ENCODE peak calls at places on chromosomes 4 and X, in six cellular contexts. One of them, this sample, is unnamed.

GRCh38 chr4:176780995-176781738 is 11.6 kb downstream of the VEGFC start:
- DNase-seq in IMR-90: no peak
- DNase-seq in mesendoderm: no peak
- DNase-seq in trophoblast cell: no peak
- DNase-seq in H1: no peak
- DNase-seq in neuronal stem cell: no peak
- DNase-seq in this sample: no peak

GRCh38 chr4:83139514-83140156 is 25.1 kb upstream of the PLAC8 start:
- DNase-seq in IMR-90: no peak
- DNase-seq in mesendoderm: no peak
- DNase-seq in trophoblast cell: peak; percentile 35
- DNase-seq in H1: no peak
- DNase-seq in neuronal stem cell: no peak
- DNase-seq in this sample: no peak

GRCh38 chr4:175758595-175758994 is 53.5 kb downstream of the GPM6A start:
- DNase-seq in IMR-90: no peak
- DNase-seq in mesendoderm: no peak
- DNase-seq in trophoblast cell: no peak
- DNase-seq in H1: no peak
- DNase-seq in neuronal stem cell: no peak
- DNase-seq in this sample: no peak

GRCh38 chrX:33160273-33160672 is 51.1 kb downstream of the DMD start:
- DNase-seq in IMR-90: no peak
- DNase-seq in mesendoderm: no peak
- DNase-seq in trophoblast cell: no peak
- DNase-seq in H1: no peak
- DNase-seq in neuronal stem cell: no peak
- DNase-seq in this sample: no peak

GRCh38 chrX:69424161-69424560 is 80.0 kb upstream of the NALF2 start:
- DNase-seq in IMR-90: peak; percentile 16
- DNase-seq in mesendoderm: peak; percentile 8
- DNase-seq in trophoblast cell: peak; percentile 32
- DNase-seq in H1: no peak
- DNase-seq in neuronal stem cell: no peak
- DNase-seq in this sample: no peak

GRCh38 chrX:40908857-40909475 is 173.6 kb upstream of the MED14 start:
- DNase-seq in IMR-90: peak; percentile 73
- DNase-seq in mesendoderm: peak; percentile 29
- DNase-seq in trophoblast cell: peak; percentile 78
- DNase-seq in H1: no peak
- DNase-seq in neuronal stem cell: no peak
- DNase-seq in this sample: no peak

GRCh38 chr4:22220965-22221364 is 272.4 kb upstream of the KCNIP4 start:
- DNase-seq in IMR-90: no peak
- DNase-seq in mesendoderm: no peak
- DNase-seq in trophoblast cell: no peak
- DNase-seq in H1: no peak
- DNase-seq in neuronal stem cell: no peak
- DNase-seq in this sample: no peak

GRCh38 chr4:80237992-80238391 is 28.5 kb upstream of the FGF5 start:
- DNase-seq in IMR-90: peak; percentile 96
- DNase-seq in mesendoderm: no peak
- DNase-seq in trophoblast cell: peak; percentile 3
- DNase-seq in H1: no peak
- DNase-seq in neuronal stem cell: no peak
- DNase-seq in this sample: no peak

GRCh38 chr4:42995343-42995944 is 102.9 kb downstream of the GRXCR1 start:
- DNase-seq in IMR-90: peak; percentile 22
- DNase-seq in mesendoderm: peak; percentile 63
- DNase-seq in trophoblast cell: peak; percentile 43
- DNase-seq in H1: no peak
- DNase-seq in neuronal stem cell: peak; percentile 23
- DNase-seq in this sample: no peak

GRCh38 chr4:63700569-63700968 is 708.7 kb downstream of the TECRL start:
- DNase-seq in IMR-90: no peak
- DNase-seq in mesendoderm: no peak
- DNase-seq in trophoblast cell: no peak
- DNase-seq in H1: no peak
- DNase-seq in neuronal stem cell: no peak
- DNase-seq in this sample: peak; percentile 32

GRCh38 chr4:109052699-109053656 is 249.5 kb downstream of the COL25A1 start:
- DNase-seq in IMR-90: no peak
- DNase-seq in mesendoderm: no peak
- DNase-seq in trophoblast cell: peak; percentile 4
- DNase-seq in H1: no peak
- DNase-seq in neuronal stem cell: no peak
- DNase-seq in this sample: no peak

GRCh38 chr4:154779362-154779947 is 1.6 kb upstream of the RBM46 start:
- DNase-seq in IMR-90: peak; percentile 39
- DNase-seq in mesendoderm: peak; percentile 46
- DNase-seq in trophoblast cell: peak; percentile 40
- DNase-seq in H1: no peak
- DNase-seq in neuronal stem cell: peak; percentile 0
- DNase-seq in this sample: no peak

GRCh38 chr4:165842684-165843083 is 30.4 kb upstream of the TLL1 start:
- DNase-seq in IMR-90: no peak
- DNase-seq in mesendoderm: no peak
- DNase-seq in trophoblast cell: no peak
- DNase-seq in H1: no peak
- DNase-seq in neuronal stem cell: no peak
- DNase-seq in this sample: no peak

DNA sequence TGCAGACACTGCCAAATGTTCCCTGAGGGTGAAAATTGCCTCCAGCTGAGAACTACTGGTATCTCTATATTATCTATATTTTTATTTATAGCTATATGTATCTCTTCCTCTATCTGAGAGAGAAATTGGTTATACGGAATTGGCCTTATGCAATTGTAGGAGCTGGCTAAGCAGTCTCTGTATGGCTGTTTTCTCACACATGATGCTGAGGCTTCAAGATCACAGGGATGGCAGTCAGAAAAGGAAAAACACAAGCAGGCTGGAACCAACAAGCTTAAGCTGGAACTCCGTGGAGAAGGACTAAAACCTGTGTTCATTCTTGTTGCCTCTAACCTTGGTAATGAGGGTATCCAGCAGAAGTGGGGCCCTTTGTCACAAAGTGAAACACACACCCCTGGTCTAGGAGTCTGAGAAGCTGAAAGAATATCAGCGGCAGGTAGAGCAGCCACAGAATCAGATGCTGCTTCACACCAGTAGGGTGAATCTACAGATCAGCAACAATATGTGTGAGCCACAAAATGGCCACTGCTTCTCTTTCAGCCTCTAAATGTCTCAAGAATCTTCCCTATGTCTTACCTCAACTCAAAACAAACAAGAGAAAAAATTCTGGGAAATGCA is 166.5 kb upstream of the PPP1R2C start:
- DNase-seq in IMR-90: no peak
- DNase-seq in mesendoderm: peak; percentile 2
- DNase-seq in trophoblast cell: no peak
- DNase-seq in H1: no peak
- DNase-seq in neuronal stem cell: no peak
- DNase-seq in this sample: no peak
- H3K4me2 ChIP-seq in IMR-90: no peak overlapping the region
- H3K4me2 ChIP-seq in mesendoderm: no peak overlapping the region
- H3K4me2 ChIP-seq in trophoblast cell: no peak overlapping the region
- H3K4me2 ChIP-seq in H1: no peak overlapping the region
- H3K4me2 ChIP-seq in neuronal stem cell: no peak overlapping the region
- H3K4me2 ChIP-seq in this sample: no peak overlapping the region

GRCh38 chr4:41134581-41134980 is 79.8 kb downstream of the APBB2 start:
- DNase-seq in IMR-90: no peak
- DNase-seq in mesendoderm: peak; percentile 61
- DNase-seq in trophoblast cell: no peak
- DNase-seq in H1: no peak
- DNase-seq in neuronal stem cell: no peak
- DNase-seq in this sample: no peak

GRCh38 chr4:41132055-41132683 is 82.2 kb downstream of the APBB2 start:
- DNase-seq in IMR-90: no peak
- DNase-seq in mesendoderm: no peak
- DNase-seq in trophoblast cell: no peak
- DNase-seq in H1: no peak
- DNase-seq in neuronal stem cell: no peak
- DNase-seq in this sample: no peak

GRCh38 chr4:41135761-41136160 is 78.6 kb downstream of the APBB2 start:
- DNase-seq in IMR-90: no peak
- DNase-seq in mesendoderm: no peak
- DNase-seq in trophoblast cell: peak; percentile 72
- DNase-seq in H1: no peak
- DNase-seq in neuronal stem cell: no peak
- DNase-seq in this sample: no peak

GRCh38 chr4:41136456-41136855 is 77.9 kb downstream of the APBB2 start:
- DNase-seq in IMR-90: no peak
- DNase-seq in mesendoderm: peak; percentile 79
- DNase-seq in trophoblast cell: no peak
- DNase-seq in H1: no peak
- DNase-seq in neuronal stem cell: no peak
- DNase-seq in this sample: no peak

DNA sequence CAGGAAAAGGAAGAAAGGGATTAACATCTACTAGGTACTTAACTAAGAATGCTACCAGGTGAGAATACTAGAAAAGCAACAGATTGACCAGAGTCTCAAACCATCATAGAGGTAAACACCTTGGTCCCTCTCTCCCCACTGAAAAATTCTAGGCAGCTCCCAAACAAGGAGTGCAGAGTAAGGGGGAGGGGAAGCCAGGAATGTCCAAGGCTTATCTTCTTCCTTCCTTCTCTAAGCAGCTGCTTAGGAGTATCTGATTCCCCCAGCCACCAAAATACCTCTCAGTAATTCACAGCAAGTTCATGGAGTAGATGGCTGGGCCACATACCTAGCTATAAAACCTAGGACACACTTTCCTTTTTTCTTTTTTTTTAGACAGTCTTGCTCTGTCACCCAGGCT is 80.7 kb downstream of the APBB2 start:
- DNase-seq in IMR-90: no peak
- DNase-seq in mesendoderm: peak; percentile 93
- DNase-seq in trophoblast cell: peak; percentile 97
- DNase-seq in H1: no peak
- DNase-seq in neuronal stem cell: no peak
- DNase-seq in this sample: no peak
- H2BK120ac ChIP-seq in IMR-90: no peak overlapping the region
- H2BK120ac ChIP-seq in mesendoderm: no peak overlapping the region
- H2BK120ac ChIP-seq in trophoblast cell: peak overlapping the region; percentile 7
- H2BK120ac ChIP-seq in H1: no peak overlapping the region
- H2BK120ac ChIP-seq in neuronal stem cell: no peak overlapping the region
- H2BK120ac ChIP-seq in this sample: no peak overlapping the region

DNA sequence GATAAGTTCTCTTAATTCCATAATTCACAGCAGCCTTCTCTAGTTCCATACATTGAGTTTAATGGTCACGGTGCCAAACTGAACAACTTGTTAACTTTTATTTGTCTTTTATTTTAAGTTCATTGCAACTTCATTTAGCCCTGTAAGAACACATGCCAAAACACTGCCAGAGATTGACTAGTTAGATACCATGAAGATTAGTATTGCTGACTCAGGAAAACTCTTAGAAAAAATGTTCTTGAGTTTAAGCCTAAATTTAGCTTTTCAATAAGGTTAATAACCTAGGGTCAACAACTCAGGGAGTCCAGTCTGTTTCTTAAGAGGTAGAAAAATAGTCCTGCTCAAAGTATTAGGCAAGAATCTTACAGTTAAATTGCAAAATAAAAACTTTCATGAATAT is 25.7 kb downstream of the SPANXN2 start:
- DNase-seq in IMR-90: no peak
- DNase-seq in mesendoderm: no peak
- DNase-seq in trophoblast cell: no peak
- DNase-seq in H1: no peak
- DNase-seq in neuronal stem cell: no peak
- DNase-seq in this sample: no peak
- H3K4me2 ChIP-seq in IMR-90: no peak overlapping the region
- H3K4me2 ChIP-seq in mesendoderm: no peak overlapping the region
- H3K4me2 ChIP-seq in trophoblast cell: no peak overlapping the region
- H3K4me2 ChIP-seq in H1: no peak overlapping the region
- H3K4me2 ChIP-seq in neuronal stem cell: no peak overlapping the region
- H3K4me2 ChIP-seq in this sample: no peak overlapping the region

GRCh38 chr4:141636771-141637460 is 533 bp downstream of the IL15 start:
- DNase-seq in IMR-90: peak; percentile 64
- DNase-seq in mesendoderm: peak; percentile 65
- DNase-seq in trophoblast cell: peak; percentile 64
- DNase-seq in H1: peak; percentile 3
- DNase-seq in neuronal stem cell: peak; percentile 39
- DNase-seq in this sample: peak; percentile 61
- H2BK120ac ChIP-seq in IMR-90: peak overlapping the region; percentile 91
- H2BK120ac ChIP-seq in mesendoderm: no peak overlapping the region
- H2BK120ac ChIP-seq in trophoblast cell: no peak overlapping the region
- H2BK120ac ChIP-seq in H1: no peak overlapping the region
- H2BK120ac ChIP-seq in neuronal stem cell: no peak overlapping the region
- H2BK120ac ChIP-seq in this sample: no peak overlapping the region

GRCh38 chr4:106676173-106676921 is 307.8 kb upstream of the GIMD1 start:
- DNase-seq in IMR-90: no peak
- DNase-seq in mesendoderm: no peak
- DNase-seq in trophoblast cell: peak; percentile 22
- DNase-seq in H1: no peak
- DNase-seq in neuronal stem cell: no peak
- DNase-seq in this sample: no peak
- H3K4me2 ChIP-seq in IMR-90: no peak overlapping the region
- H3K4me2 ChIP-seq in mesendoderm: no peak overlapping the region
- H3K4me2 ChIP-seq in trophoblast cell: no peak overlapping the region
- H3K4me2 ChIP-seq in H1: no peak overlapping the region
- H3K4me2 ChIP-seq in neuronal stem cell: no peak overlapping the region
- H3K4me2 ChIP-seq in this sample: no peak overlapping the region

DNA sequence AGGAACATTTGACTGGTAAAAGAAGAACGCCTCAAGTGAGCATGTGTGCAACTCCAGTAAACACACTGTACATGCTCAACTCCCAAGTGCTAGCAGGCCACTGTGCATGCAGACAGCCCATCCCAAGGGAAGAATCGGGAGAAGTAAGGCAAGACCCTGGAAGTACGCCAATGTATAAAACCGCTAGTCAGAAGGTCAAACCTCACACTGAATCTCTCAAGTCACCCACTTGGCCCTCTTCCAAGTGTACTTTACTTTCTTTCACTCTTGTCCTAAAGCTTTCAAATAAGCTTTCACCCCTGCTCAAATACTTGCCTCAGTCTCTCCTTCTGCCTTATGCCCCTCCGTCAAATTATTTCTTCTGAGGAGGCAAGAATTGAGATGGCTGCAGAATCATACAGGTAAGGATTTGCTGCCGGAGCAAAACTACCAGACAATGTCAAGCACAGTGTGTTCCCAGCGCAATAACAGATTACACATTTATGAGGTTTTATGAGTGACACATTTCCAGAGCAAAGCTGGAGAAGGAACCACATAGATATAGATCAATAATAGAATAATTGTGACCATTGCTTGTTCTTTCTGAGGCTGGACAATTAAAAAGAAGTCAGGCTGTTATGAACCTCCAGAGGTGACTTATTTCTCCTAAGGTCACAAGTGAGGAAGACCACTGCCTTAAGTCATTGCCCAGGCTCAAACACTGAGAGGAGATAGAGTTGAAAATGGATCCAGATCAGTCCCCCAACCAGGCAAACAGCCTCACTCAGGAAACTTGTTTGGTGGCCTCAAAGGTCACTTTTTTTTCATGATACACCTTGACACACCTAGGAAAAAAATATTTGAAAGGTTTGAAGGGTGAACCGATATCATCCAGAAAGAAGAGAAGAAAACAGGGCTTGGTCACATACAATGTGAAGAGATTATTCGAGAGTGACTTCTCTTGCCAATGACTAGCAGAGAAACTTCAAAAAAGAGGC is 26.3 kb downstream of the CXCL1 start:
- DNase-seq in IMR-90: peak; percentile 42
- DNase-seq in mesendoderm: no peak
- DNase-seq in trophoblast cell: no peak
- DNase-seq in H1: no peak
- DNase-seq in neuronal stem cell: no peak
- DNase-seq in this sample: no peak
- H2BK120ac ChIP-seq in IMR-90: no peak overlapping the region
- H2BK120ac ChIP-seq in mesendoderm: no peak overlapping the region
- H2BK120ac ChIP-seq in trophoblast cell: no peak overlapping the region
- H2BK120ac ChIP-seq in H1: no peak overlapping the region
- H2BK120ac ChIP-seq in neuronal stem cell: no peak overlapping the region
- H2BK120ac ChIP-seq in this sample: no peak overlapping the region